ENCODE peak calls at places on chromosomes 12 and 14, in eight cellular contexts. W is left cardiac atrium; R is sciatic nerve; Y is stimulated activated CD8-positive, alpha-beta memory T cell treated with anti-CD3 and anti-CD28 coated beads, Interleukin-4, amount 100 ng/mL, for 24 hours; K is HEK293T; S is NCI-H524; T is stimulated activated CD4-positive, alpha-beta T cell treated with anti-CD3 and anti-CD28 coated beads, Interleukin-1b, Interleukin-23, amount 100 ng/mL, for 24 hours; M is nephron progenitor cell. P is an unnamed sample.

GRCh38 chr12:47945341-47945728 is 18.1 kb upstream of the TMEM106C start:
- DNase-seq in S (no peak), K (no peak), Y (no peak), R (peak), M (no peak), T (no peak), W (no peak), P (no peak)

GRCh38 chr12:56631790-56632700 is 1.9 kb upstream of the BAZ2A start:
- DNase-seq in S (peak), T (no peak), M (peak), W (peak), R (peak), Y (peak), K (peak), P (peak)

GRCh38 chr14:81169711-81170103 is 51.1 kb downstream of the GTF2A1 start:
- DNase-seq in M (no peak), S (peak), R (peak), W (peak), T (peak), K (no peak), Y (no peak), P (no peak)

GRCh38 chr12:27272375-27273028 is 28.4 kb downstream of the STK38L start:
- DNase-seq in T (no peak), R (no peak), Y (no peak), K (no peak), S (no peak), M (no peak), W (no peak), P (no peak)

GRCh38 chr12:114405449-114406271 is at the start of gene TBX5:
- DNase-seq in Y (no peak), M (peak), S (peak), K (no peak), R (no peak), W (no peak), T (no peak), P (no peak)

GRCh38 chr12:104740668-104741067 is 217.4 kb downstream of the SLC41A2 start:
- DNase-seq in R (no peak), K (no peak), S (no peak), M (no peak), T (no peak), Y (no peak), W (no peak), P (no peak)

GRCh38 chr14:101857226-101857625 is 95.7 kb downstream of the PPP2R5C start:
- DNase-seq in R (no peak), K (no peak), M (no peak), S (no peak), Y (no peak), W (no peak), T (no peak), P (no peak)

GRCh38 chr12:64655141-64655540 is 44.8 kb downstream of the RASSF3 start:
- DNase-seq in K (no peak), T (no peak), Y (no peak), R (no peak), S (no peak), W (no peak), M (no peak), P (no peak)

GRCh38 chr14:81412779-81413178 is 12.7 kb upstream of the STON2 start:
- DNase-seq in K (no peak), M (no peak), R (no peak), W (no peak), Y (no peak), T (no peak), S (no peak), P (no peak)

GRCh38 chr12:80200414-80200813 is 101.1 kb downstream of the OTOGL start:
- DNase-seq in K (no peak), R (no peak), M (no peak), S (no peak), W (no peak), Y (no peak), T (no peak), P (no peak)

GRCh38 chr12:111451649-111452129 is 46.0 kb downstream of the SH2B3 start:
- DNase-seq in S (peak), T (no peak), R (no peak), M (no peak), W (no peak), K (peak), Y (no peak), P (no peak)

GRCh38 chr12:93706824-93707223 is 29.6 kb downstream of the CRADD start:
- DNase-seq in S (no peak), K (no peak), M (no peak), T (no peak), Y (no peak), R (no peak), W (no peak), P (no peak)

GRCh38 chr12:128056299-128056885 is 210.6 kb upstream of the TMEM132C start:
- DNase-seq in K (no peak), W (no peak), T (no peak), Y (no peak), M (peak), R (no peak), S (peak), P (no peak)